ENCODE peak calls at places on chromosomes 13 and 19, in nine cellular contexts. F is DMS79 treated with DMSO at 0.1 percent for 48 hours; W is stimulated activated CD4-positive, alpha-beta T cell treated with anti-CD3 and anti-CD28 coated beads, Interleukin-15, amount 100 ng/mL, for 1 hour; L is activated CD8-positive, alpha-beta T cell treated with anti-CD3 and anti-CD28 coated beads, Interleukin-2, amount 10 ng/mL, durations not matched to agents 7 days and 5 days; O is T-helper 17 cell; I is omental fat pad; S is fibroblast of the aortic adventitia; M is RCC 7860; V is Calu3. U is an unnamed sample.

GRCh38 chr19:2059422-2060201 is 8.6 kb upstream of the MKNK2 start:
- DNase-seq in V (peak), S (peak), I (no peak), W (no peak), L (no peak), M (peak), F (peak), O (no peak), U (no peak)

GRCh38 chr13:46684287-46685001 is 112.5 kb downstream of the ESD start:
- DNase-seq in S (no peak), F (no peak), O (no peak), V (no peak), W (no peak), L (no peak), M (no peak), I (no peak), U (no peak)

GRCh38 chr19:47446534-47447469 is 24.9 kb downstream of the SLC8A2 start:
- DNase-seq in V (no peak), L (peak), W (no peak), S (no peak), F (no peak), I (no peak), O (no peak), M (no peak), U (no peak)

GRCh38 chr13:73045036-73045435 is 13.8 kb upstream of the KLF5 start:
- DNase-seq in F (no peak), W (no peak), S (no peak), I (no peak), M (no peak), L (no peak), O (no peak), V (no peak), U (no peak)

GRCh38 chr13:84192125-84192524 is 309.9 kb upstream of the SLITRK1 start:
- DNase-seq in I (no peak), O (no peak), W (no peak), F (no peak), S (peak), V (no peak), M (peak), L (no peak), U (no peak)

GRCh38 chr19:30255783-30256509 is 116.2 kb upstream of the ZNF536 start:
- DNase-seq in S (no peak), L (no peak), M (no peak), W (no peak), I (no peak), V (no peak), F (no peak), O (no peak), U (no peak)

GRCh38 chr19:36221474-36221873 is 6.6 kb downstream of the ZNF146 start:
- DNase-seq in M (no peak), I (no peak), S (no peak), V (no peak), O (no peak), W (no peak), L (no peak), F (no peak), U (no peak)

GRCh38 chr13:95535243-95535642 is 17.3 kb upstream of the CLDN10 start:
- DNase-seq in F (peak), O (no peak), I (no peak), M (peak), V (peak), W (no peak), L (no peak), S (peak), U (no peak)

GRCh38 chr19:30228726-30229523 is 143.3 kb upstream of the ZNF536 start:
- DNase-seq in O (no peak), F (peak), I (no peak), S (peak), V (no peak), W (no peak), M (no peak), L (no peak), U (no peak)

GRCh38 chr19:38711726-38712153 is 32.5 kb downstream of the CAPN12 start:
- DNase-seq in W (no peak), O (no peak), F (peak), S (peak), V (no peak), I (no peak), L (no peak), M (peak), U (no peak)

GRCh38 chr19:38658462-38659306 is 11.2 kb downstream of the ACTN4 start:
- DNase-seq in F (peak), I (no peak), W (no peak), V (peak), S (peak), M (peak), O (no peak), L (no peak), U (peak)

GRCh38 chr19:42284066-42284501 is 15.0 kb downstream of the CIC start:
- DNase-seq in W (peak), V (peak), I (no peak), O (peak), S (peak), L (peak), F (peak), M (peak), U (peak)

GRCh38 chr19:1840541-1841115 is 7.7 kb downstream of the REXO1 start:
- DNase-seq in M (no peak), V (no peak), W (no peak), I (no peak), F (no peak), S (no peak), O (no peak), L (no peak), U (no peak)